ENCODE peak calls at places on chromosomes 4 and X, in six cellular contexts. D is non-pigmented ciliary epithelial cell; Q is stimulated activated CD4-positive, alpha-beta T cell treated with anti-CD3 and anti-CD28 coated beads, Interleukin-4, amount 100 ng/mL, for 4 hours; O is IMR-90; U is amniotic stem cell; A is HTR-8/SVneo. E is an unnamed sample.

GRCh38 chr4:71411976-71412375 is 73.2 kb downstream of the SLC4A4 start:
- DNase-seq in D (no peak), Q (no peak), O (peak; percentile 13), U (peak; percentile 11), A (no peak), E (no peak)

GRCh38 chrX:130295519-130296314 is 27.0 kb upstream of the ZNF280C start:
- DNase-seq in D (no peak), Q (no peak), O (peak; percentile 1), U (no peak), A (no peak), E (no peak)

GRCh38 chr4:54378461-54378860 is 149.4 kb downstream of the PDGFRA start:
- DNase-seq in D (no peak), Q (no peak), O (peak; percentile 5), U (no peak), A (no peak), E (no peak)

GRCh38 chr4:10743357-10743756 is 58.8 kb upstream of the CLNK start:
- DNase-seq in D (no peak), Q (no peak), O (no peak), U (no peak), A (no peak), E (no peak)

GRCh38 chr4:20684852-20685763 is 15.2 kb upstream of the PACRGL start:
- DNase-seq in D (no peak), Q (no peak), O (peak; percentile 27), U (peak; percentile 5), A (peak; percentile 20), E (peak; percentile 4)

GRCh38 chr4:143514432-143514831 is 930 bp downstream of the SMARCA5 start:
- DNase-seq in D (no peak), Q (no peak), O (peak; percentile 48), U (no peak), A (peak; percentile 19), E (peak; percentile 13)

GRCh38 chr4:167587361-167587760 is 353.1 kb upstream of the SPOCK3 start:
- DNase-seq in D (no peak), Q (no peak), O (no peak), U (no peak), A (no peak), E (peak; percentile 51)

GRCh38 chr4:178941975-178942374 is 1499.7 kb upstream of the AGA start:
- DNase-seq in D (no peak), Q (no peak), O (no peak), U (no peak), A (no peak), E (no peak)

GRCh38 chr4:829761-830655 is 4.1 kb upstream of the CPLX1 start:
- DNase-seq in D (no peak), Q (no peak), O (no peak), U (no peak), A (no peak), E (no peak)

GRCh38 chr4:142563682-142564291 is 282.3 kb downstream of the INPP4B start:
- DNase-seq in D (peak; percentile 18), Q (no peak), O (peak; percentile 36), U (no peak), A (peak; percentile 10), E (no peak)

GRCh38 chr4:169096221-169096620 is 86.2 kb upstream of the CBR4 start:
- DNase-seq in D (no peak), Q (no peak), O (no peak), U (no peak), A (no peak), E (no peak)

GRCh38 chrX:46647251-46647650 is 73.7 kb downstream of the CHST7 start:
- DNase-seq in D (no peak), Q (no peak), O (no peak), U (no peak), A (no peak), E (no peak)

GRCh38 chr4:86564795-86565194 is 29.3 kb upstream of the PTPN13 start:
- DNase-seq in D (no peak), Q (no peak), O (no peak), U (no peak), A (no peak), E (no peak)

GRCh38 chr4:100977746-100978397 is 369.5 kb downstream of the PPP3CA start:
- DNase-seq in D (no peak), Q (no peak), O (no peak), U (no peak), A (no peak), E (no peak)

GRCh38 chr4:86825511-86825910 is 23.7 kb downstream of the SLC10A6 start:
- DNase-seq in D (no peak), Q (no peak), O (peak; percentile 44), U (no peak), A (peak; percentile 8), E (no peak)

GRCh38 chr4:2911868-2912267 is 51.3 kb downstream of the NOP14 start:
- DNase-seq in D (no peak), Q (no peak), O (no peak), U (no peak), A (no peak), E (no peak)

GRCh38 chrX:133850414-133850813 is 135.0 kb downstream of the GPC3 start:
- DNase-seq in D (no peak), Q (no peak), O (no peak), U (no peak), A (no peak), E (no peak)